ENCODE peak calls at places on chromosomes 2 and 18, in seven cellular contexts. A, C, V, W, Q, J and M are unnamed samples.

GRCh38 chr18:36662000-36662399 is 166.8 kb downstream of the TPGS2 start:
- DNase-seq in A (no peak), C (peak; percentile 9), V (peak; percentile 28), W (no peak), Q (no peak), J (peak; percentile 19), M (no peak)

GRCh38 chr2:25342372-25343186 is 854 bp upstream of the DNMT3A start:
- DNase-seq in A (peak; percentile 28), C (peak; percentile 79), V (peak; percentile 82), W (peak; percentile 83), Q (no peak), J (peak; percentile 94), M (peak; percentile 79)

GRCh38 chr2:134276381-134277172 is 22.7 kb downstream of the MGAT5 start:
- DNase-seq in A (no peak), C (no peak), V (peak; percentile 26), W (no peak), Q (no peak), J (no peak), M (no peak)

GRCh38 chr2:195543902-195544894 is 112.8 kb upstream of the SLC39A10 start:
- DNase-seq in A (no peak), C (peak; percentile 75), V (peak; percentile 93), W (no peak), Q (peak; percentile 47), J (no peak), M (no peak)

GRCh38 chr2:179107737-179108136 is 57.8 kb upstream of the CCDC141 start:
- DNase-seq in A (no peak), C (peak; percentile 50), V (peak; percentile 46), W (no peak), Q (no peak), J (no peak), M (no peak)

GRCh38 chr18:23142285-23142929 is 7.1 kb downstream of the CABLES1 start:
- DNase-seq in A (no peak), C (no peak), V (no peak), W (no peak), Q (no peak), J (no peak), M (no peak)

GRCh38 chr2:75064691-75065396 is 106.4 kb downstream of the POLE4 start:
- DNase-seq in A (no peak), C (peak; percentile 71), V (peak; percentile 58), W (peak; percentile 62), Q (no peak), J (peak; percentile 70), M (peak; percentile 74)

GRCh38 chr2:66843856-66844255 is 408.9 kb downstream of the MEIS1 start:
- DNase-seq in A (no peak), C (no peak), V (no peak), W (no peak), Q (no peak), J (no peak), M (no peak)

GRCh38 chr2:232229296-232229916 is 149.1 kb upstream of the ALPP start:
- DNase-seq in A (no peak), C (peak; percentile 34), V (peak; percentile 40), W (no peak), Q (no peak), J (no peak), M (no peak)

GRCh38 chr2:73406996-73407395 is 21.4 kb downstream of the ALMS1 start:
- DNase-seq in A (no peak), C (no peak), V (no peak), W (no peak), Q (no peak), J (no peak), M (no peak)

GRCh38 chr2:43576983-43577892 is 18.6 kb downstream of the THADA start:
- DNase-seq in A (peak; percentile 61), C (peak; percentile 89), V (peak; percentile 84), W (no peak), Q (peak; percentile 33), J (no peak), M (no peak)

GRCh38 chr18:78717051-78717765 is 262.4 kb upstream of the SALL3 start:
- DNase-seq in A (no peak), C (no peak), V (no peak), W (no peak), Q (no peak), J (no peak), M (no peak)

GRCh38 chr2:173943139-173943538 is 22.0 kb downstream of the SP3 start:
- DNase-seq in A (no peak), C (no peak), V (no peak), W (no peak), Q (no peak), J (no peak), M (no peak)

GRCh38 chr2:221097568-221097915 is 474.6 kb downstream of the EPHA4 start:
- DNase-seq in A (no peak), C (no peak), V (peak; percentile 92), W (no peak), Q (peak; percentile 12), J (no peak), M (no peak)

GRCh38 chr2:109188485-109188868 is 59.5 kb downstream of the SH3RF3 start:
- DNase-seq in A (no peak), C (no peak), V (no peak), W (no peak), Q (no peak), J (no peak), M (no peak)

GRCh38 chr2:14647714-14648113 is 15.2 kb downstream of the LRATD1 start:
- DNase-seq in A (no peak), C (no peak), V (no peak), W (no peak), Q (no peak), J (no peak), M (no peak)

GRCh38 chr2:14638488-14638887 is 6.0 kb downstream of the LRATD1 start:
- DNase-seq in A (no peak), C (no peak), V (no peak), W (no peak), Q (no peak), J (no peak), M (no peak)

GRCh38 chr2:14641116-14641515 is 8.6 kb downstream of the LRATD1 start:
- DNase-seq in A (no peak), C (no peak), V (no peak), W (no peak), Q (no peak), J (no peak), M (no peak)

GRCh38 chr2:14642499-14642898 is 10.0 kb downstream of the LRATD1 start:
- DNase-seq in A (no peak), C (no peak), V (no peak), W (no peak), Q (no peak), J (no peak), M (no peak)
- TF ChIP-seq CTCF in A (no peak), C (no peak), V (no peak), W (no peak), Q (no peak), J (peak; percentile 42), M (no peak)

GRCh38 chr18:286515-287310 is 18.9 kb upstream of the THOC1 start:
- DNase-seq in A (no peak), C (peak; percentile 66), V (peak; percentile 42), W (no peak), Q (no peak), J (no peak), M (no peak)

GRCh38 chr18:297936-298335 is 30.1 kb upstream of the THOC1 start:
- DNase-seq in A (no peak), C (no peak), V (no peak), W (no peak), Q (no peak), J (no peak), M (no peak)

GRCh38 chr18:295756-296155 is 27.9 kb upstream of the THOC1 start:
- DNase-seq in A (peak; percentile 39), C (peak; percentile 3), V (no peak), W (no peak), Q (no peak), J (no peak), M (no peak)

GRCh38 chr18:293557-293956 is 25.7 kb upstream of the THOC1 start:
- DNase-seq in A (peak; percentile 21), C (peak; percentile 70), V (peak; percentile 29), W (no peak), Q (no peak), J (no peak), M (no peak)

DNA sequence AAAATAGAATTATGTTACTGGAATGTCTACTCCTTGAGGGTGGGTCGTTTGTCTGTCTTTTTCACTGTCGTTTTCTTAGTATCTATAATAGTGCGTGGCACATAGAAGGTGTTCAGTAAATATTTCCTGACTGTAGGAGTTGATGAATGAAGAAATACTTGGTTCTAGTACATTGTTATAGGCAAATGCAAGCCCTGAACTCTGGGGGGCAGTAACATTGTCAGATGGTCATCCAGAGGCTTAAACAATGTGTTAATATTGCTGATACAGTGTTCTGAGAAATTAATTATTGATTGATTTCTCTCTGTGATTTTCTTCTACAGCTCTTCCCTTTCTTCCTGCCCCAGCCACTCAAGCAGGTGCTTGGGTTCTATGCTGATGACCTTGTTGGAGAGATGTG is 24.4 kb upstream of the THOC1 start:
- DNase-seq in A (no peak), C (peak; percentile 48), V (no peak), W (no peak), Q (no peak), J (no peak), M (no peak)
- TF ChIP-seq CTCF in A (peak; percentile 35), C (peak; percentile 58), V (peak; percentile 23), W (no peak), Q (peak; percentile 29), J (no peak), M (no peak)

GRCh38 chr2:241064802-241065354 is 37.2 kb downstream of the MTERF4 start:
- DNase-seq in A (no peak), C (no peak), V (no peak), W (no peak), Q (no peak), J (no peak), M (no peak)

GRCh38 chr2:241062342-241063092 is 39.6 kb downstream of the MTERF4 start:
- DNase-seq in A (no peak), C (no peak), V (no peak), W (peak; percentile 45), Q (no peak), J (no peak), M (no peak)

GRCh38 chr2:241063093-241063551 is 39.0 kb downstream of the MTERF4 start:
- DNase-seq in A (no peak), C (no peak), V (no peak), W (peak; percentile 40), Q (no peak), J (peak; percentile 3), M (no peak)

GRCh38 chr2:241064008-241064801 is 37.9 kb downstream of the MTERF4 start:
- DNase-seq in A (no peak), C (no peak), V (no peak), W (peak; percentile 65), Q (no peak), J (peak; percentile 13), M (peak; percentile 45)

GRCh38 chr2:241063587-241063986 is 38.5 kb downstream of the MTERF4 start:
- DNase-seq in A (no peak), C (no peak), V (no peak), W (no peak), Q (no peak), J (peak; percentile 3), M (peak; percentile 39)
- TF ChIP-seq CTCF in A (peak; percentile 15), C (no peak), V (no peak), W (no peak), Q (peak; percentile 2), J (no peak), M (no peak)

DNA sequence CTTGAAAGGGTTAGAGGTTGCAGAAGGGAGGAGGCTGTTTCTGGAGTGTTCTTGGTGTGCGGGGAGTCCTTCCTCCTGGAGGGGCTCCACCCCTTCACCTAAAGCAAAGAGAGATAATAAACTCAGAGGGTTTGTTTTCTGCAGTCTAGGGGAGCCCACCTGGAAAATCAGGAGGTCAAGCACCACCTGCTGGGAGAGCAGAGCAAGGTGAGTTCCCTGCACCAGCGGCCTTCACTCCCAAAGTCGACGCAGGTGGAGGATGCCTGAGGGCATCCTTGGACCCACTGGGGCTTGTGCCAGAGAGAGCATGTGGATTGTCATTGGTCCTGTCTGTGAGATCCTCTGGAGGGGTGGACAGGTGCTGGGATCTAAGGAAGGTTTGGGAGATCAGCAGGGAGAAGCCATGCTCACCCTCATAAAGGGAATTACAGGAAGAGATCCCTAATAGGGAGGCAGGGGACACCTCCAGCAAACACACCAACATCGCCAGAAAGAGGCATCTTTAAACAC is 116.7 kb downstream of the KCNF1 start:
- DNase-seq in A (no peak), C (no peak), V (no peak), W (no peak), Q (no peak), J (no peak), M (no peak)
- TF ChIP-seq CTCF in A (no peak), C (no peak), V (no peak), W (no peak), Q (no peak), J (no peak), M (no peak)